ENCODE peak calls at places on chromosomes 2 and 18, in nine cellular contexts. A, Z, W, J, O, Y, B, G and Q are unnamed samples.

GRCh38 chr2:230077851-230078547 is 9.3 kb upstream of the SLC16A14 start:
- DNase-seq in A (no peak), Z (no peak), W (no peak), J (no peak), O (no peak), Y (no peak), B (no peak), G (no peak), Q (no peak)

GRCh38 chr18:7338846-7339245 is 108.0 kb downstream of the LRRC30 start:
- DNase-seq in A (no peak), Z (peak; percentile 17), W (no peak), J (no peak), O (no peak), Y (no peak), B (no peak), G (no peak), Q (no peak)

GRCh38 chr2:144452169-144453038 is 67.5 kb downstream of the ZEB2 start:
- DNase-seq in A (no peak), Z (peak; percentile 14), W (no peak), J (no peak), O (peak; percentile 24), Y (no peak), B (peak; percentile 51), G (peak; percentile 82), Q (peak; percentile 45)

GRCh38 chr2:182164686-182165085 is 179.0 kb downstream of the PPP1R1C start:
- DNase-seq in A (no peak), Z (no peak), W (no peak), J (no peak), O (no peak), Y (no peak), B (no peak), G (no peak), Q (no peak)

GRCh38 chr2:16012029-16012596 is 71.8 kb downstream of the MYCN start:
- DNase-seq in A (no peak), Z (no peak), W (no peak), J (no peak), O (peak; percentile 89), Y (no peak), B (no peak), G (no peak), Q (no peak)

GRCh38 chr2:182077023-182077422 is 91.4 kb downstream of the PPP1R1C start:
- DNase-seq in A (no peak), Z (peak; percentile 64), W (no peak), J (no peak), O (no peak), Y (no peak), B (no peak), G (no peak), Q (no peak)

GRCh38 chr18:12946549-12947354 is 1.1 kb upstream of the SEH1L start:
- DNase-seq in A (no peak), Z (peak; percentile 56), W (no peak), J (no peak), O (peak; percentile 48), Y (peak; percentile 76), B (peak; percentile 36), G (peak; percentile 73), Q (peak; percentile 27)

GRCh38 chr2:22329097-22329716 is 1055.8 kb upstream of the KLHL29 start:
- DNase-seq in A (no peak), Z (no peak), W (no peak), J (no peak), O (no peak), Y (peak; percentile 25), B (no peak), G (no peak), Q (no peak)

GRCh38 chr2:181189932-181190331 is 209.5 kb downstream of the UBE2E3 start:
- DNase-seq in A (no peak), Z (peak; percentile 50), W (no peak), J (no peak), O (no peak), Y (no peak), B (no peak), G (no peak), Q (no peak)

GRCh38 chr2:24022324-24022974 is 12.6 kb downstream of the MFSD2B start:
- DNase-seq in A (no peak), Z (no peak), W (no peak), J (no peak), O (no peak), Y (no peak), B (no peak), G (no peak), Q (no peak)

GRCh38 chr18:6486313-6486712 is 71.6 kb upstream of the L3MBTL4 start:
- DNase-seq in A (no peak), Z (no peak), W (no peak), J (no peak), O (no peak), Y (no peak), B (no peak), G (no peak), Q (no peak)

GRCh38 chr2:177692828-177693269 is 300.3 kb downstream of the AGPS start:
- DNase-seq in A (no peak), Z (peak; percentile 63), W (no peak), J (no peak), O (no peak), Y (no peak), B (no peak), G (no peak), Q (no peak)

GRCh38 chr18:10035306-10035991 is 121.6 kb downstream of the VAPA start:
- DNase-seq in A (peak; percentile 70), Z (peak; percentile 11), W (no peak), J (peak; percentile 62), O (no peak), Y (no peak), B (no peak), G (no peak), Q (no peak)

GRCh38 chr2:223613017-223613950 is 11.1 kb upstream of the SCG2 start:
- DNase-seq in A (peak; percentile 77), Z (peak; percentile 91), W (peak; percentile 68), J (peak; percentile 64), O (peak; percentile 90), Y (peak; percentile 85), B (peak; percentile 69), G (peak; percentile 55), Q (no peak)

GRCh38 chr18:57775937-57776336 is 27.2 kb downstream of the ATP8B1 start:
- DNase-seq in A (no peak), Z (peak; percentile 97), W (no peak), J (peak; percentile 33), O (no peak), Y (no peak), B (no peak), G (no peak), Q (no peak)

GRCh38 chr2:145743016-145743415 is 1223.1 kb upstream of the ZEB2 start:
- DNase-seq in A (no peak), Z (no peak), W (no peak), J (no peak), O (no peak), Y (no peak), B (no peak), G (no peak), Q (no peak)

GRCh38 chr18:39057423-39058057 is 1491.9 kb upstream of the CELF4 start:
- DNase-seq in A (no peak), Z (peak; percentile 71), W (no peak), J (no peak), O (no peak), Y (no peak), B (no peak), G (no peak), Q (no peak)

GRCh38 chr2:40043191-40043590 is 264.1 kb upstream of the THUMPD2 start:
- DNase-seq in A (no peak), Z (no peak), W (no peak), J (no peak), O (no peak), Y (no peak), B (no peak), G (no peak), Q (no peak)

GRCh38 chr2:62099523-62100175 is 96.3 kb upstream of the B3GNT2 start:
- DNase-seq in A (no peak), Z (no peak), W (no peak), J (no peak), O (no peak), Y (no peak), B (no peak), G (no peak), Q (no peak)

GRCh38 chr2:28958689-28959088 is 22.4 kb upstream of the TOGARAM2 start:
- DNase-seq in A (no peak), Z (peak; percentile 93), W (peak; percentile 55), J (peak; percentile 62), O (peak; percentile 84), Y (peak; percentile 74), B (peak; percentile 87), G (peak; percentile 90), Q (peak; percentile 84)

GRCh38 chr18:49849331-49850217 is 36.2 kb upstream of the ACAA2 start:
- DNase-seq in A (peak; percentile 34), Z (peak; percentile 87), W (peak; percentile 93), J (no peak), O (peak; percentile 40), Y (peak; percentile 81), B (no peak), G (peak; percentile 53), Q (peak; percentile 47)

GRCh38 chr18:51251625-51252024 is 54.1 kb upstream of the MEX3C start:
- DNase-seq in A (no peak), Z (no peak), W (peak; percentile 65), J (no peak), O (no peak), Y (no peak), B (no peak), G (no peak), Q (no peak)

DNA sequence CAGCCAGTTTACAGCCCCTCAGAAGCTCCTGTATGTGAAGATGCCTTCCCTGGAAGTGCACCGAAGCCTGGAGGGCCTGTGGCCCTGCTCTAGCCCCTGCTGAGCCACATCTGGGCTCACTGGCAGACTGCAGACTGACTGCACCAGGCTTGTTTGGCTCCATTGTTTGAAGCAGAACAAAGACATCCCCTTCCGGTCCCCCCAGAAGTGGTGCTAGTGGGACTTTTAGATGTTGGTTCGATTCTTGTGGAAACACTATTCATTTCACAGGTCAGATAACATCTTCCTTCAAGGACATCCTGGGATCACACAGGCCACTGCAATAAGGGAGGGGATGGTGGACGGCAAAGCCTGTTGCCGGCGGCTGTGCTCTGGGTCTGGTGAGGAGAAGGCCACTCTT is 57.8 kb upstream of the CBLN2 start:
- DNase-seq in A (no peak), Z (no peak), W (no peak), J (no peak), O (no peak), Y (no peak), B (no peak), G (no peak), Q (no peak)
- H3K9me3 ChIP-seq in A (no peaks in the 10 kb centered on the region), Z (no peaks in the 10 kb centered on the region), W (no peaks in the 10 kb centered on the region), J (no peaks in the 10 kb centered on the region), O (no peaks in the 10 kb centered on the region), Y (no peaks in the 10 kb centered on the region), B (no peaks in the 10 kb centered on the region), G (no peaks in the 10 kb centered on the region), Q (no peaks in the 10 kb centered on the region)

GRCh38 chr18:78803104-78803503 is 176.5 kb upstream of the SALL3 start:
- DNase-seq in A (no peak), Z (no peak), W (no peak), J (no peak), O (no peak), Y (no peak), B (no peak), G (no peak), Q (no peak)
- H3K9me3 ChIP-seq in A (no peaks in the 10 kb centered on the region), Z (no peaks in the 10 kb centered on the region), W (no peaks in the 10 kb centered on the region), J (no peaks in the 10 kb centered on the region), O (no peaks in the 10 kb centered on the region), Y (no peaks in the 10 kb centered on the region), B (no peaks in the 10 kb centered on the region), G (no peaks in the 10 kb centered on the region), Q (peaks cover 6% of the 10 kb centered on the region)

GRCh38 chr2:104179644-104180043 is 674.3 kb upstream of the POU3F3 start:
- DNase-seq in A (no peak), Z (no peak), W (no peak), J (no peak), O (no peak), Y (no peak), B (no peak), G (no peak), Q (no peak)
- H3K9me3 ChIP-seq in A (no peaks in the 10 kb centered on the region), Z (peaks cover 11% of the 10 kb centered on the region), W (no peaks in the 10 kb centered on the region), J (no peaks in the 10 kb centered on the region), O (no peaks in the 10 kb centered on the region), Y (peaks cover 25% of the 10 kb centered on the region), B (peaks cover 5% of the 10 kb centered on the region), G (no peaks in the 10 kb centered on the region), Q (peaks cover 5% of the 10 kb centered on the region)

GRCh38 chr2:228878138-228878537 is 392.9 kb downstream of the PID1 start:
- DNase-seq in A (no peak), Z (no peak), W (no peak), J (no peak), O (no peak), Y (no peak), B (no peak), G (no peak), Q (no peak)
- H3K9me3 ChIP-seq in A (no peaks in the 10 kb centered on the region), Z (no peaks in the 10 kb centered on the region), W (no peaks in the 10 kb centered on the region), J (no peaks in the 10 kb centered on the region), O (no peaks in the 10 kb centered on the region), Y (no peaks in the 10 kb centered on the region), B (no peaks in the 10 kb centered on the region), G (no peaks in the 10 kb centered on the region), Q (no peaks in the 10 kb centered on the region)